ENCODE peak calls at places on chromosome 11, in ten cellular contexts. O is A549, S is OCI-LY7, X is A673, C is spleen, A is H9, Y is PC-9, M is IMR-90, K is mammary epithelial cell, D is heart right ventricle. N is an unnamed sample.
A peak's percentile ranks its signal among the peaks of the same experiment; 100 is the strongest.

GRCh38 chr11:43835104-43835503 is 45.5 kb upstream of the ALKBH3 start:
- DNase-seq in O (no peak), S (no peak), X (peak; percentile 41), C (no peak), A (no peak), Y (no peak), M (no peak), K (no peak), D (no peak), N (no peak)

GRCh38 chr11:130859896-130860295 is 56.4 kb downstream of the SNX19 start:
- DNase-seq in O (no peak), S (no peak), X (no peak), C (no peak), A (no peak), Y (no peak), M (no peak), K (no peak), D (no peak), N (no peak)

GRCh38 chr11:118621071-118621815 is 13.8 kb downstream of the PHLDB1 start:
- DNase-seq in O (no peak), S (no peak), X (peak; percentile 95), C (peak; percentile 87), A (peak; percentile 97), Y (peak; percentile 82), M (peak; percentile 86), K (peak; percentile 92), D (peak; percentile 91), N (peak; percentile 95)

GRCh38 chr11:44246726-44247125 is 63.2 kb downstream of the ALX4 start:
- DNase-seq in O (no peak), S (no peak), X (peak; percentile 62), C (no peak), A (no peak), Y (no peak), M (no peak), K (no peak), D (peak; percentile 57), N (no peak)

GRCh38 chr11:67118059-67118766 is 850 bp upstream of the KDM2A start:
- DNase-seq in O (peak; percentile 16), S (peak; percentile 48), X (peak; percentile 51), C (peak; percentile 92), A (peak; percentile 61), Y (peak; percentile 46), M (no peak), K (no peak), D (peak; percentile 62), N (peak; percentile 70)

GRCh38 chr11:130055637-130056036 is 14.1 kb upstream of the APLP2 start:
- DNase-seq in O (no peak), S (no peak), X (no peak), C (no peak), A (no peak), Y (no peak), M (no peak), K (peak; percentile 68), D (no peak), N (no peak)

GRCh38 chr11:26930518-26931247 is 63.2 kb upstream of the FIBIN start:
- DNase-seq in O (no peak), S (no peak), X (no peak), C (no peak), A (no peak), Y (no peak), M (peak; percentile 54), K (no peak), D (no peak), N (no peak)

GRCh38 chr11:45754746-45755145 is 50.2 kb upstream of the SLC35C1 start:
- DNase-seq in O (no peak), S (no peak), X (peak; percentile 68), C (no peak), A (no peak), Y (no peak), M (no peak), K (no peak), D (no peak), N (no peak)

GRCh38 chr11:15627560-15627959 is 512.8 kb downstream of the INSC start:
- DNase-seq in O (no peak), S (no peak), X (no peak), C (no peak), A (no peak), Y (no peak), M (peak; percentile 74), K (peak; percentile 31), D (no peak), N (no peak)

GRCh38 chr11:117849781-117850414 is 25.4 kb upstream of the FXYD2 start:
- DNase-seq in O (no peak), S (no peak), X (no peak), C (no peak), A (peak; percentile 8), Y (no peak), M (no peak), K (no peak), D (no peak), N (no peak)

GRCh38 chr11:65492637-65493366 is 6.0 kb upstream of the MALAT1 start:
- DNase-seq in O (peak; percentile 91), S (peak; percentile 57), X (peak; percentile 94), C (no peak), A (no peak), Y (peak; percentile 58), M (peak; percentile 89), K (peak; percentile 82), D (peak; percentile 75), N (peak; percentile 20)

GRCh38 chr11:65489706-65490310 is 9.0 kb upstream of the MALAT1 start:
- DNase-seq in O (peak; percentile 40), S (no peak), X (peak; percentile 3), C (no peak), A (peak; percentile 53), Y (no peak), M (no peak), K (no peak), D (peak; percentile 46), N (no peak)

GRCh38 chr11:65492387-65492636 is 6.5 kb upstream of the MALAT1 start:
- DNase-seq in O (no peak), S (no peak), X (no peak), C (no peak), A (no peak), Y (no peak), M (no peak), K (no peak), D (no peak), N (no peak)

GRCh38 chr11:65491614-65492386 is 7.0 kb upstream of the MALAT1 start:
- DNase-seq in O (peak; percentile 96), S (peak; percentile 64), X (peak; percentile 98), C (no peak), A (peak; percentile 82), Y (peak; percentile 97), M (peak; percentile 98), K (peak; percentile 88), D (peak; percentile 76), N (peak; percentile 79)

GRCh38 chr11:65491163-65491465 is 7.7 kb upstream of the MALAT1 start:
- DNase-seq in O (no peak), S (no peak), X (peak; percentile 9), C (no peak), A (no peak), Y (no peak), M (no peak), K (no peak), D (no peak), N (no peak)
- H3K27ac ChIP-seq in O (peak overlapping the region; percentile 98), S (peak overlapping the region; percentile 81), X (peak overlapping the region; percentile 90), C (peak overlapping the region; percentile 89), A (no peak overlapping the region), Y (peak overlapping the region; percentile 88), M (peak overlapping the region; percentile 98), K (peak overlapping the region; percentile 98), D (peak overlapping the region; percentile 99), N (no peak overlapping the region)

DNA sequence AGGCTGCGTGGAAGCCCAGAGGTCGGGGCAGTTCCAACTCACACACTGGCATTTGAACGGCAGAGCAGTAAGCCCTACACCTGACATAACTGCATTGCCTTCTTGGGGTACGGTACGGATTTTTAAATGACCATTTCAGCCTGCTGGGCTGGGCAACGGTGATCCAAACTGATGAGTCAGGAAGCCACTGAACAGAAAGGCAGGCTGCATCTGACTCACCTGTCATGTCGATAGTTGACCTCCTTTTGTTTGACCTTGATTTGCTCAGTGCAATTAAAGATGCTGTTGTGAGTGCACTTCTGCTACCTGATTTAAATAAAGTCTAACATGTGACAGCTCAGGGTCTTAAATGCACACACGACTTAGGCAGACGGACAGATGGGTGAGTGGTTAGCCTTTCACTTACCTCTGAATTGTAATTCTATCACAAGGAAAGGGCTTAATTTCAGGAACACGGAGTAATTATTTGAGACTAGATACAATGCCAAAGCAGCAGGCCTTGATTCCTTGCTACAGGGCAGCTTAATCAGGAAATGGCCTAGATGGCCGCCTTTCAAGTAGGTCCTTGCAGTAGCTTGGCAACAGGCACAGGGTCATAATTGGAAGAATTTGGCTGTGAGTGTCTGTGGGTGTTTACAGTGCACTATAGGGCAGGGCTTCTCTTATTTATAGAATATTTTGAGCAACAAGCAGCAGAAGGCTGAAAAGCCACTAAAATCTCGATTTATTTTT is 52.2 kb downstream of the BMAL1 start:
- DNase-seq in O (no peak), S (no peak), X (no peak), C (no peak), A (no peak), Y (peak; percentile 53), M (peak; percentile 41), K (peak; percentile 74), D (no peak), N (no peak)
- H3K4me1 ChIP-seq in O (peaks cover 46% of the 10 kb centered on the region), S (no peaks in the 10 kb centered on the region), X (no peaks in the 10 kb centered on the region), C (peaks cover 14% of the 10 kb centered on the region), A (no peaks in the 10 kb centered on the region), Y (peaks cover 48% of the 10 kb centered on the region), M (peaks cover 12% of the 10 kb centered on the region), K (peaks cover 40% of the 10 kb centered on the region), D (peaks cover 14% of the 10 kb centered on the region), N (no peaks in the 10 kb centered on the region)

GRCh38 chr11:74701351-74701750 is 29.9 kb downstream of the CHRDL2 start:
- DNase-seq in O (peak; percentile 67), S (peak; percentile 8), X (peak; percentile 43), C (no peak), A (peak; percentile 78), Y (no peak), M (no peak), K (no peak), D (no peak), N (peak; percentile 77)
- TF ChIP-seq CTCF in O (peak; percentile 27), S (peak; percentile 51), X (peak; percentile 37), C (no peak), A (peak; percentile 58), Y (no peak), M (peak; percentile 22), K (no peak), D (no peak), N (peak; percentile 52)

GRCh38 chr11:64838600-64839334 is 5.7 kb downstream of the CDC42BPG start:
- DNase-seq in O (no peak), S (no peak), X (no peak), C (no peak), A (no peak), Y (no peak), M (no peak), K (no peak), D (no peak), N (no peak)

GRCh38 chr11:64835616-64836447 is 8.6 kb downstream of the CDC42BPG start:
- DNase-seq in O (no peak), S (no peak), X (no peak), C (no peak), A (no peak), Y (no peak), M (no peak), K (no peak), D (no peak), N (no peak)

GRCh38 chr11:64837887-64838351 is 6.5 kb downstream of the CDC42BPG start:
- DNase-seq in O (no peak), S (no peak), X (no peak), C (no peak), A (no peak), Y (no peak), M (no peak), K (no peak), D (no peak), N (no peak)

GRCh38 chr11:64834723-64835615 is 9.5 kb downstream of the CDC42BPG start:
- DNase-seq in O (peak; percentile 53), S (no peak), X (no peak), C (no peak), A (no peak), Y (peak; percentile 83), M (no peak), K (peak; percentile 85), D (no peak), N (no peak)

GRCh38 chr11:64836448-64837072 is 7.9 kb downstream of the CDC42BPG start:
- DNase-seq in O (no peak), S (no peak), X (no peak), C (no peak), A (no peak), Y (no peak), M (no peak), K (no peak), D (no peak), N (no peak)
- H3K27ac ChIP-seq in O (peak overlapping the region; percentile 68), S (no peak overlapping the region), X (no peak overlapping the region), C (no peak overlapping the region), A (no peak overlapping the region), Y (no peak overlapping the region), M (no peak overlapping the region), K (no peak overlapping the region), D (no peak overlapping the region), N (no peak overlapping the region)